ENCODE peak calls at places on chromosomes 13 and 19, in seven cellular contexts. O is SK-N-SH, S is HepG2, X is HCT116, A is K562, U is GM12878, Y is H1. E is an unnamed sample.

GRCh38 chr19:50328257-50329145 is 676 bp downstream of the KCNC3 start:
- DNase-seq in O (peak), S (no peak), X (no peak), A (peak), U (no peak), Y (peak), E (no peak)

GRCh38 chr13:40368123-40368891 is 298.1 kb downstream of the FOXO1 start:
- DNase-seq in O (no peak), S (no peak), X (no peak), A (no peak), U (no peak), Y (no peak), E (no peak)

GRCh38 chr19:17687141-17687856 is 855 bp downstream of the UNC13A start:
- DNase-seq in O (peak), S (no peak), X (no peak), A (no peak), U (no peak), Y (peak), E (no peak)

GRCh38 chr19:49931293-49932040 is 2.2 kb upstream of the NUP62 start:
- DNase-seq in O (no peak), S (no peak), X (no peak), A (no peak), U (no peak), Y (no peak), E (no peak)

GRCh38 chr13:46121597-46122163 is 16.8 kb upstream of the CPB2 start:
- DNase-seq in O (no peak), S (peak), X (no peak), A (no peak), U (no peak), Y (no peak), E (no peak)

GRCh38 chr19:13195678-13196077 is 45.5 kb downstream of the IER2 start:
- DNase-seq in O (no peak), S (peak), X (no peak), A (peak), U (no peak), Y (peak), E (peak)

GRCh38 chr19:51366050-51366998 is at the start of gene ETFB:
- DNase-seq in O (peak), S (peak), X (peak), A (peak), U (peak), Y (peak), E (peak)

GRCh38 chr13:33800646-33801186 is 17.2 kb upstream of the RFC3 start:
- DNase-seq in O (no peak), S (no peak), X (no peak), A (no peak), U (no peak), Y (no peak), E (no peak)

GRCh38 chr13:113275387-113275786 is 21.7 kb upstream of the LAMP1 start:
- DNase-seq in O (peak), S (peak), X (peak), A (peak), U (no peak), Y (peak), E (peak)

GRCh38 chr13:23621316-23621645 is 51.1 kb downstream of the TNFRSF19 start:
- DNase-seq in O (no peak), S (peak), X (no peak), A (no peak), U (no peak), Y (no peak), E (no peak)

GRCh38 chr13:44710576-44710975 is 134.4 kb upstream of the TSC22D1 start:
- DNase-seq in O (no peak), S (no peak), X (peak), A (no peak), U (peak), Y (no peak), E (no peak)

GRCh38 chr19:35216833-35217707 is 11.5 kb downstream of the FAM187B start:
- DNase-seq in O (no peak), S (no peak), X (no peak), A (no peak), U (no peak), Y (no peak), E (no peak)

GRCh38 chr19:2538096-2538757 is 62.3 kb downstream of the GADD45B start:
- DNase-seq in O (no peak), S (no peak), X (no peak), A (no peak), U (no peak), Y (no peak), E (no peak)

GRCh38 chr19:40219721-40220276 is 1.6 kb upstream of the TTC9B start:
- DNase-seq in O (no peak), S (no peak), X (peak), A (no peak), U (no peak), Y (no peak), E (peak)

GRCh38 chr19:8392017-8392591 is 1.9 kb downstream of the RAB11B start:
- DNase-seq in O (peak), S (no peak), X (no peak), A (no peak), U (no peak), Y (no peak), E (no peak)

GRCh38 chr19:41376241-41376997 is at the start of gene TMEM91:
- DNase-seq in O (peak), S (no peak), X (no peak), A (no peak), U (no peak), Y (peak), E (no peak)

GRCh38 chr13:41327994-41328778 is 17.1 kb downstream of the NAA16 start:
- DNase-seq in O (no peak), S (no peak), X (no peak), A (no peak), U (no peak), Y (no peak), E (no peak)

GRCh38 chr13:20028953-20029352 is 70.4 kb downstream of the ZMYM2 start:
- DNase-seq in O (no peak), S (no peak), X (no peak), A (no peak), U (no peak), Y (no peak), E (no peak)

GRCh38 chr13:20019033-20019432 is 60.5 kb downstream of the ZMYM2 start:
- DNase-seq in O (no peak), S (no peak), X (no peak), A (no peak), U (no peak), Y (no peak), E (no peak)

DNA sequence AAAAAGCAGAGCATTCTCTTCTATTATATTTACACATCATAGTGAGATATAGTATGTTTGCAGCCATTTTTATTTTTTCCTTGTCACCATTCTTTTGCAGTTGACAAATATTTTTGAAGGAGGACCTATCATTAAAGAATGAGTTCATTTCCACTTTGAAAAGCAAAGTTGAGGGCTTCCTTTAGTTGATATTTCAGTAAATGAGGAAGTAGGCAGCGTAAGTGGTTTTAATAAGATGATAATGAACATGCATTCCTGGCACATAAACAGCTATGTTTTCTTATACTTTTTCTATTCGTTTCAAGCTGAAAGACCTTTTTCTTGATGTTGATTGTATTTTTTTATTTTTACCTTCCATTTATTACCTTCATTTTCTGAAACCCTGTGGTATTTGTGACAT is 66.2 kb downstream of the ZMYM2 start:
- DNase-seq in O (no peak), S (no peak), X (no peak), A (no peak), U (no peak), Y (no peak), E (no peak)
- TF ChIP-seq JUND in O (no peak), S (no peak), X (no peak), A (no peak), U (no peak), Y (no peak), E (no peak)

GRCh38 chr19:47068876-47069406 is 20.5 kb upstream of the TMEM160 start:
- DNase-seq in O (no peak), S (no peak), X (no peak), A (no peak), U (no peak), Y (no peak), E (no peak)
- TF ChIP-seq JUND in O (no peak), S (no peak), X (no peak), A (no peak), U (no peak), Y (no peak), E (no peak)

GRCh38 chr19:6392219-6393073 is 518 bp downstream of the GTF2F1 start:
- DNase-seq in O (no peak), S (no peak), X (no peak), A (peak), U (no peak), Y (no peak), E (no peak)
- TF ChIP-seq JUND in O (no peak), S (no peak), X (no peak), A (no peak), U (no peak), Y (no peak), E (no peak)

GRCh38 chr13:35549481-35549880 is 73.0 kb upstream of the MAB21L1 start:
- DNase-seq in O (no peak), S (peak), X (no peak), A (no peak), U (peak), Y (no peak), E (no peak)
- TF ChIP-seq JUND in O (peak), S (no peak), X (no peak), A (no peak), U (no peak), Y (no peak), E (no peak)

DNA sequence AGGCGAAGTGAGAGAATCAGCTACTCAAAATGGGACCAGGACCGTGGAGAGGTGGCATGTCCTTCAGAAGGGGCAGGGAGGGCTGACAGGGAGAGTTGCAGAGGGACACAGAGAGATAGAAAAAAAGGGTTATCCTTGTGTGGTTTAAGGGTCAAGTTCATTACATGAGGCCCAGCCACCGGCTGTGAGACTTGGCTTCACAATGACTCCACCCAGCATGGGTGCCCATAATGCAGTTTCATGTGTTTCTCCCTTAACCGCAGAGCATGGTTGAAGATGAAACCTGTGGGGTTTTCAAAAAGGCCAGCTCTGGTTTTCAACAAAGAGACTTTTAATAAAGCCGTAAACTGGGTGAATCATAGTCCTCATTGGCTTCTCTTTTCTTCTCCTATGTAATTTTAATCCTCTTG is 164.6 kb downstream of the KLF5 start:
- DNase-seq in O (no peak), S (no peak), X (no peak), A (no peak), U (peak), Y (no peak), E (no peak)
- TF ChIP-seq JUND in O (no peak), S (no peak), X (no peak), A (no peak), U (no peak), Y (no peak), E (no peak)